ENCODE peak calls at places on chromosomes 12 and 14, in ten cellular contexts. One of them, this sample, is unnamed.

GRCh38 chr12:54879132-54879531 is 24.8 kb downstream of the MUCL1 start:
- DNase-seq in cardiac muscle cell: no peak
- DNase-seq in GM13976: no peak
- DNase-seq in WTC11: no peak
- DNase-seq in lower lobe of right lung: no peak
- DNase-seq in AG09309: peak
- DNase-seq in neural crest cell: no peak
- DNase-seq in RWPE1: no peak
- DNase-seq in transverse colon: no peak
- DNase-seq in GM23338: no peak
- DNase-seq in this sample: no peak

GRCh38 chr14:40623641-40624040 is 983.0 kb upstream of the LRFN5 start:
- DNase-seq in WTC11: no peak
- DNase-seq in GM23338: no peak
- DNase-seq in GM13976: no peak
- DNase-seq in lower lobe of right lung: no peak
- DNase-seq in RWPE1: no peak
- DNase-seq in neural crest cell: no peak
- DNase-seq in transverse colon: no peak
- DNase-seq in cardiac muscle cell: no peak
- DNase-seq in AG09309: no peak
- DNase-seq in this sample: no peak

GRCh38 chr14:65485516-65485915 is 73.0 kb downstream of the FUT8 start:
- DNase-seq in GM13976: no peak
- DNase-seq in GM23338: peak
- DNase-seq in AG09309: no peak
- DNase-seq in transverse colon: no peak
- DNase-seq in lower lobe of right lung: no peak
- DNase-seq in cardiac muscle cell: no peak
- DNase-seq in RWPE1: no peak
- DNase-seq in WTC11: no peak
- DNase-seq in neural crest cell: no peak
- DNase-seq in this sample: no peak

GRCh38 chr14:105711841-105712460 is 185.6 kb downstream of the TMEM121 start:
- DNase-seq in RWPE1: no peak
- DNase-seq in neural crest cell: no peak
- DNase-seq in transverse colon: no peak
- DNase-seq in cardiac muscle cell: no peak
- DNase-seq in GM13976: peak
- DNase-seq in WTC11: no peak
- DNase-seq in lower lobe of right lung: no peak
- DNase-seq in AG09309: no peak
- DNase-seq in GM23338: no peak
- DNase-seq in this sample: no peak

GRCh38 chr12:12439636-12440035 is 82.8 kb downstream of the BORCS5 start:
- DNase-seq in AG09309: no peak
- DNase-seq in lower lobe of right lung: no peak
- DNase-seq in cardiac muscle cell: peak
- DNase-seq in GM23338: no peak
- DNase-seq in GM13976: no peak
- DNase-seq in WTC11: no peak
- DNase-seq in RWPE1: peak
- DNase-seq in transverse colon: no peak
- DNase-seq in neural crest cell: no peak
- DNase-seq in this sample: no peak

GRCh38 chr12:124532331-124532750 is 35.1 kb downstream of the NCOR2 start:
- DNase-seq in cardiac muscle cell: no peak
- DNase-seq in transverse colon: no peak
- DNase-seq in lower lobe of right lung: no peak
- DNase-seq in AG09309: no peak
- DNase-seq in neural crest cell: peak
- DNase-seq in RWPE1: no peak
- DNase-seq in WTC11: no peak
- DNase-seq in GM23338: peak
- DNase-seq in GM13976: no peak
- DNase-seq in this sample: no peak

GRCh38 chr12:49564241-49565118 is 3.5 kb downstream of the MCRS1 start:
- DNase-seq in WTC11: no peak
- DNase-seq in GM23338: no peak
- DNase-seq in cardiac muscle cell: no peak
- DNase-seq in neural crest cell: no peak
- DNase-seq in RWPE1: no peak
- DNase-seq in AG09309: no peak
- DNase-seq in GM13976: no peak
- DNase-seq in transverse colon: no peak
- DNase-seq in lower lobe of right lung: no peak
- DNase-seq in this sample: no peak

GRCh38 chr14:100025111-100025510 is 40.1 kb upstream of the EVL start:
- DNase-seq in lower lobe of right lung: peak
- DNase-seq in GM23338: peak
- DNase-seq in cardiac muscle cell: peak
- DNase-seq in AG09309: no peak
- DNase-seq in RWPE1: peak
- DNase-seq in GM13976: peak
- DNase-seq in transverse colon: peak
- DNase-seq in neural crest cell: no peak
- DNase-seq in WTC11: peak
- DNase-seq in this sample: peak

GRCh38 chr14:64838656-64839055 is 41.1 kb downstream of the SPTB start:
- DNase-seq in AG09309: no peak
- DNase-seq in GM23338: no peak
- DNase-seq in GM13976: no peak
- DNase-seq in cardiac muscle cell: no peak
- DNase-seq in RWPE1: peak
- DNase-seq in transverse colon: no peak
- DNase-seq in neural crest cell: no peak
- DNase-seq in lower lobe of right lung: no peak
- DNase-seq in WTC11: no peak
- DNase-seq in this sample: no peak

GRCh38 chr12:31106101-31106803 is 32.6 kb downstream of the DDX11 start:
- DNase-seq in GM13976: no peak
- DNase-seq in neural crest cell: no peak
- DNase-seq in RWPE1: no peak
- DNase-seq in WTC11: no peak
- DNase-seq in GM23338: no peak
- DNase-seq in cardiac muscle cell: no peak
- DNase-seq in AG09309: no peak
- DNase-seq in transverse colon: no peak
- DNase-seq in lower lobe of right lung: no peak
- DNase-seq in this sample: no peak

GRCh38 chr14:77265561-77266335 is 5.3 kb downstream of the NGB start:
- DNase-seq in WTC11: no peak
- DNase-seq in GM23338: peak
- DNase-seq in AG09309: no peak
- DNase-seq in transverse colon: no peak
- DNase-seq in neural crest cell: no peak
- DNase-seq in RWPE1: no peak
- DNase-seq in GM13976: no peak
- DNase-seq in lower lobe of right lung: no peak
- DNase-seq in cardiac muscle cell: no peak
- DNase-seq in this sample: no peak

GRCh38 chr14:96681826-96682225 is 115.4 kb upstream of the VRK1 start:
- DNase-seq in lower lobe of right lung: no peak
- DNase-seq in transverse colon: no peak
- DNase-seq in GM23338: no peak
- DNase-seq in RWPE1: no peak
- DNase-seq in GM13976: no peak
- DNase-seq in cardiac muscle cell: peak
- DNase-seq in neural crest cell: no peak
- DNase-seq in AG09309: no peak
- DNase-seq in WTC11: no peak
- DNase-seq in this sample: no peak

GRCh38 chr12:51721281-51721940 is 127.1 kb downstream of the FIGNL2 start:
- DNase-seq in RWPE1: no peak
- DNase-seq in GM23338: peak
- DNase-seq in GM13976: peak
- DNase-seq in transverse colon: no peak
- DNase-seq in lower lobe of right lung: peak
- DNase-seq in WTC11: peak
- DNase-seq in AG09309: no peak
- DNase-seq in cardiac muscle cell: peak
- DNase-seq in neural crest cell: no peak
- DNase-seq in this sample: peak

GRCh38 chr12:115943630-115944391 is 333.7 kb downstream of the MED13L start:
- DNase-seq in WTC11: no peak
- DNase-seq in cardiac muscle cell: peak
- DNase-seq in transverse colon: no peak
- DNase-seq in GM13976: no peak
- DNase-seq in GM23338: no peak
- DNase-seq in RWPE1: no peak
- DNase-seq in lower lobe of right lung: peak
- DNase-seq in AG09309: no peak
- DNase-seq in neural crest cell: no peak
- DNase-seq in this sample: no peak

GRCh38 chr14:85241022-85241880 is 288.7 kb upstream of the FLRT2 start:
- DNase-seq in GM23338: no peak
- DNase-seq in neural crest cell: no peak
- DNase-seq in WTC11: no peak
- DNase-seq in GM13976: no peak
- DNase-seq in RWPE1: no peak
- DNase-seq in cardiac muscle cell: no peak
- DNase-seq in transverse colon: no peak
- DNase-seq in lower lobe of right lung: no peak
- DNase-seq in AG09309: no peak
- DNase-seq in this sample: no peak

DNA sequence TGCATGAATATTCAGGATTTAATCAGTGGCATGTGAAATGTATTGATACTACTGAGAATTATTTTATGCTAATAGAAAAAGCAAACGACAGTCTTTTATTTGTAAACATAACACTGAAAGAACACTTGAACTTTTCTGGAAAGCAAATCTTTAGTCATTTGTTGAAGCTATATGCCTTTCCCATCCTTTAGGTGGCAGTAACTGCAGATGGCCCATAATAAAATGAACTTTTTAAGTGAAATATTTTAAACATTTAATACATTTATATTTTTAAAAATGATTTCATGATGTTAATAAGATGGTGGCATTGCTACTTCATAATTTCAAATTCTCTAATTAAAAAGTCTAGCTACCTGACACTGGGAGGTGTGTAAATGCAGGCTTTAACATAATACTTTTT is 13.9 kb upstream of the KRR1 start:
- DNase-seq in lower lobe of right lung: no peak
- DNase-seq in AG09309: no peak
- DNase-seq in WTC11: no peak
- DNase-seq in RWPE1: no peak
- DNase-seq in cardiac muscle cell: no peak
- DNase-seq in transverse colon: no peak
- DNase-seq in GM23338: no peak
- DNase-seq in neural crest cell: no peak
- DNase-seq in GM13976: no peak
- DNase-seq in this sample: no peak
- TF ChIP-seq CTCF in lower lobe of right lung: no peak
- TF ChIP-seq CTCF in AG09309: peak
- TF ChIP-seq CTCF in WTC11: no peak
- TF ChIP-seq CTCF in RWPE1: peak
- TF ChIP-seq CTCF in cardiac muscle cell: peak
- TF ChIP-seq CTCF in transverse colon: no peak
- TF ChIP-seq CTCF in GM23338: peak
- TF ChIP-seq CTCF in neural crest cell: peak
- TF ChIP-seq CTCF in GM13976: no peak
- TF ChIP-seq CTCF in this sample: peak

GRCh38 chr14:24397639-24398297 is 1.0 kb upstream of the NYNRIN start:
- DNase-seq in cardiac muscle cell: no peak
- DNase-seq in GM23338: no peak
- DNase-seq in GM13976: no peak
- DNase-seq in neural crest cell: no peak
- DNase-seq in RWPE1: no peak
- DNase-seq in AG09309: no peak
- DNase-seq in lower lobe of right lung: no peak
- DNase-seq in WTC11: no peak
- DNase-seq in transverse colon: no peak
- DNase-seq in this sample: no peak

GRCh38 chr14:24395609-24396580 is 2.9 kb upstream of the NYNRIN start:
- DNase-seq in RWPE1: no peak
- DNase-seq in GM13976: no peak
- DNase-seq in transverse colon: no peak
- DNase-seq in cardiac muscle cell: peak
- DNase-seq in WTC11: no peak
- DNase-seq in AG09309: no peak
- DNase-seq in GM23338: no peak
- DNase-seq in lower lobe of right lung: no peak
- DNase-seq in neural crest cell: no peak
- DNase-seq in this sample: no peak

GRCh38 chr14:24390696-24391468 is 7.9 kb upstream of the NYNRIN start:
- DNase-seq in AG09309: no peak
- DNase-seq in WTC11: no peak
- DNase-seq in GM13976: no peak
- DNase-seq in neural crest cell: no peak
- DNase-seq in RWPE1: no peak
- DNase-seq in transverse colon: no peak
- DNase-seq in lower lobe of right lung: no peak
- DNase-seq in GM23338: no peak
- DNase-seq in cardiac muscle cell: no peak
- DNase-seq in this sample: no peak

GRCh38 chr14:24392327-24393098 is 6.3 kb upstream of the NYNRIN start:
- DNase-seq in transverse colon: no peak
- DNase-seq in WTC11: no peak
- DNase-seq in GM23338: peak
- DNase-seq in cardiac muscle cell: peak
- DNase-seq in AG09309: no peak
- DNase-seq in neural crest cell: no peak
- DNase-seq in RWPE1: peak
- DNase-seq in GM13976: no peak
- DNase-seq in lower lobe of right lung: no peak
- DNase-seq in this sample: no peak

GRCh38 chr14:24394275-24394674 is 4.5 kb upstream of the NYNRIN start:
- DNase-seq in neural crest cell: no peak
- DNase-seq in transverse colon: no peak
- DNase-seq in GM13976: no peak
- DNase-seq in cardiac muscle cell: no peak
- DNase-seq in WTC11: no peak
- DNase-seq in GM23338: no peak
- DNase-seq in RWPE1: no peak
- DNase-seq in lower lobe of right lung: no peak
- DNase-seq in AG09309: no peak
- DNase-seq in this sample: no peak
- TF ChIP-seq CTCF in neural crest cell: no peak
- TF ChIP-seq CTCF in transverse colon: no peak
- TF ChIP-seq CTCF in GM13976: no peak
- TF ChIP-seq CTCF in cardiac muscle cell: no peak
- TF ChIP-seq CTCF in WTC11: no peak
- TF ChIP-seq CTCF in GM23338: no peak
- TF ChIP-seq CTCF in RWPE1: no peak
- TF ChIP-seq CTCF in lower lobe of right lung: no peak
- TF ChIP-seq CTCF in AG09309: no peak
- TF ChIP-seq CTCF in this sample: no peak

GRCh38 chr12:133226690-133227089 is 9.0 kb downstream of the ANHX start:
- DNase-seq in cardiac muscle cell: no peak
- DNase-seq in AG09309: no peak
- DNase-seq in lower lobe of right lung: no peak
- DNase-seq in WTC11: no peak
- DNase-seq in GM23338: no peak
- DNase-seq in GM13976: no peak
- DNase-seq in transverse colon: no peak
- DNase-seq in neural crest cell: no peak
- DNase-seq in RWPE1: no peak
- DNase-seq in this sample: no peak
- TF ChIP-seq CTCF in cardiac muscle cell: no peak
- TF ChIP-seq CTCF in AG09309: no peak
- TF ChIP-seq CTCF in lower lobe of right lung: no peak
- TF ChIP-seq CTCF in WTC11: no peak
- TF ChIP-seq CTCF in GM23338: no peak
- TF ChIP-seq CTCF in GM13976: no peak
- TF ChIP-seq CTCF in transverse colon: no peak
- TF ChIP-seq CTCF in neural crest cell: no peak
- TF ChIP-seq CTCF in RWPE1: no peak
- TF ChIP-seq CTCF in this sample: no peak

GRCh38 chr14:33218030-33218429 is 279.4 kb downstream of the NPAS3 start:
- DNase-seq in transverse colon: no peak
- DNase-seq in GM13976: no peak
- DNase-seq in cardiac muscle cell: no peak
- DNase-seq in GM23338: no peak
- DNase-seq in RWPE1: no peak
- DNase-seq in AG09309: no peak
- DNase-seq in lower lobe of right lung: no peak
- DNase-seq in neural crest cell: no peak
- DNase-seq in WTC11: no peak
- DNase-seq in this sample: no peak
- TF ChIP-seq CTCF in transverse colon: no peak
- TF ChIP-seq CTCF in GM13976: no peak
- TF ChIP-seq CTCF in cardiac muscle cell: no peak
- TF ChIP-seq CTCF in GM23338: no peak
- TF ChIP-seq CTCF in RWPE1: no peak
- TF ChIP-seq CTCF in AG09309: no peak
- TF ChIP-seq CTCF in lower lobe of right lung: no peak
- TF ChIP-seq CTCF in neural crest cell: no peak
- TF ChIP-seq CTCF in WTC11: no peak
- TF ChIP-seq CTCF in this sample: no peak